ENCODE peak calls at places on chromosomes 11 and 22, in seven cellular contexts. G is stimulated activated CD4-positive, alpha-beta T cell treated with anti-CD3 and anti-CD28 coated beads, Interleukin-2, amount 100 ng/mL, for 48 hours; O is adrenal gland; Q is RPMI7951; W is NCI-H1436 treated with DMSO at 0.1 percent for 48 hours; N is COR-L47; C is midbrain. Z is an unnamed sample.
A peak's percentile ranks its signal among the peaks of the same experiment; 100 is the strongest.

GRCh38 chr11:44634401-44635281 is 69.2 kb downstream of the CD82 start:
- DNase-seq in W (no peak), Q (peak; percentile 70), O (peak; percentile 98), N (peak; percentile 89), C (peak; percentile 71), G (no peak), Z (peak; percentile 59)

GRCh38 chr11:106925245-106925644 is 93.0 kb downstream of the GUCY1A2 start:
- DNase-seq in W (no peak), N (no peak), Q (no peak), O (no peak), C (no peak), G (no peak), Z (peak; percentile 56)

GRCh38 chr22:25362215-25362882 is 142.9 kb downstream of the CRYBB2 start:
- DNase-seq in Q (peak; percentile 29), O (peak; percentile 75), G (peak; percentile 77), C (peak; percentile 37), N (peak; percentile 11), W (no peak), Z (peak; percentile 58)

GRCh38 chr11:123406441-123407123 is 23.5 kb upstream of the GRAMD1B start:
- DNase-seq in N (no peak), G (no peak), C (no peak), W (no peak), O (no peak), Q (no peak), Z (no peak)

GRCh38 chr11:7651700-7652099 is 21.6 kb downstream of the CYB5R2 start:
- DNase-seq in Q (no peak), W (no peak), O (no peak), G (no peak), N (no peak), C (peak; percentile 79), Z (no peak)

GRCh38 chr22:41411021-41411851 is 29.5 kb downstream of the TEF start:
- DNase-seq in O (no peak), C (peak; percentile 56), W (no peak), N (no peak), Q (no peak), G (no peak), Z (no peak)

GRCh38 chr11:19919050-19919561 is 206.5 kb downstream of the NAV2 start:
- DNase-seq in G (no peak), N (no peak), W (no peak), C (no peak), Q (peak; percentile 97), O (peak; percentile 68), Z (peak; percentile 99)

GRCh38 chr11:131674051-131674755 is 303.8 kb downstream of the NTM start:
- DNase-seq in W (no peak), N (peak; percentile 17), O (peak; percentile 76), G (peak; percentile 59), Q (peak; percentile 55), C (peak; percentile 87), Z (peak; percentile 91)

GRCh38 chr11:59822989-59823566 is 12.5 kb upstream of the MRPL16 start:
- DNase-seq in W (no peak), N (peak; percentile 46), Q (peak; percentile 65), G (no peak), O (peak; percentile 56), C (peak; percentile 35), Z (peak; percentile 62)

GRCh38 chr11:12914401-12914912 is 94.7 kb upstream of the RASSF10 start:
- DNase-seq in O (no peak), G (peak; percentile 16), Q (peak; percentile 74), N (no peak), W (no peak), C (peak; percentile 93), Z (peak; percentile 48)

GRCh38 chr11:14386895-14387480 is 28.0 kb upstream of the RRAS2 start:
- DNase-seq in G (no peak), O (peak; percentile 21), C (peak; percentile 85), N (peak; percentile 5), Q (peak; percentile 61), W (no peak), Z (peak; percentile 80)

GRCh38 chr11:78244546-78245315 is 56.0 kb downstream of the USP35 start:
- DNase-seq in Q (peak; percentile 86), N (no peak), O (no peak), G (no peak), C (no peak), W (no peak), Z (peak; percentile 69)

GRCh38 chr11:34158661-34159060 is 53.2 kb downstream of the NAT10 start:
- DNase-seq in Q (no peak), W (no peak), C (no peak), N (no peak), O (no peak), G (no peak), Z (no peak)

GRCh38 chr11:23679041-23679440 is 817.8 kb upstream of the LUZP2 start:
- DNase-seq in N (peak; percentile 26), Q (no peak), W (no peak), O (no peak), C (no peak), G (no peak), Z (no peak)

GRCh38 chr11:24357620-24358386 is 139.1 kb upstream of the LUZP2 start:
- DNase-seq in C (no peak), G (no peak), W (no peak), Q (no peak), N (no peak), O (no peak), Z (no peak)

GRCh38 chr11:10268746-10269487 is 25.1 kb downstream of the SBF2 start:
- DNase-seq in N (no peak), C (no peak), O (no peak), W (no peak), Q (no peak), G (no peak), Z (peak; percentile 75)

GRCh38 chr22:49146511-49146910 is 681.2 kb downstream of the BRD1 start:
- DNase-seq in O (no peak), Q (no peak), W (no peak), G (no peak), N (no peak), C (no peak), Z (no peak)

GRCh38 chr11:134098566-134099184 is 29.8 kb downstream of the JAM3 start:
- DNase-seq in W (no peak), O (no peak), G (no peak), Q (no peak), N (peak; percentile 41), C (no peak), Z (no peak)

GRCh38 chr22:46563381-46564083 is 26.1 kb upstream of the CELSR1 start:
- DNase-seq in Q (peak; percentile 25), W (peak; percentile 83), C (no peak), N (peak; percentile 78), O (peak; percentile 89), G (peak; percentile 83), Z (peak; percentile 55)

GRCh38 chr11:46404476-46405017 is 13.0 kb upstream of the CHRM4 start:
- DNase-seq in Q (no peak), G (no peak), C (no peak), N (no peak), W (no peak), O (no peak), Z (peak; percentile 51)

GRCh38 chr11:67466367-67466766 is 2.7 kb downstream of the TMEM134 start:
- DNase-seq in G (no peak), O (peak; percentile 70), Q (no peak), N (no peak), C (peak; percentile 13), W (no peak), Z (no peak)

GRCh38 chr11:2510626-2511402 is 66.0 kb downstream of the KCNQ1 start:
- DNase-seq in N (peak; percentile 20), Q (no peak), O (no peak), C (no peak), G (no peak), W (no peak), Z (no peak)

GRCh38 chr22:23862103-23862502 is 4.4 kb downstream of the SLC2A11 start:
- DNase-seq in O (peak; percentile 63), W (no peak), Q (peak; percentile 24), C (peak; percentile 13), G (peak; percentile 17), N (peak; percentile 51), Z (peak; percentile 54)

GRCh38 chr11:103529217-103529684 is 420.0 kb downstream of the DYNC2H1 start:
- DNase-seq in Q (peak; percentile 91), G (no peak), C (no peak), O (peak; percentile 56), N (no peak), W (no peak), Z (peak; percentile 95)